ENCODE peak calls at places on chromosomes 1 and 21, in six cellular contexts. X is pancreas, L is transverse colon, E is colonic mucosa, D is body of pancreas, Y is left ventricle myocardium inferior. Q is an unnamed sample. For H3K4me1, the result is how much of the 10 kb centered on the place peaks cover.

GRCh38 chr21:10272216-10272615 is 249.2 kb upstream of the TPTE start:
- DNase-seq in D (no peak), L (no peak), E (no peak), Y (no peak), X (no peak), Q (peak)

GRCh38 chr1:25661043-25661807 is 44.6 kb downstream of the MAN1C1 start:
- DNase-seq in X (no peak), L (no peak), E (peak), Y (no peak), D (no peak), Q (no peak)

GRCh38 chr1:59766463-59766862 is 48.3 kb upstream of the HOOK1 start:
- DNase-seq in E (no peak), D (no peak), X (no peak), Y (no peak), L (no peak), Q (no peak)

GRCh38 chr1:32321712-32322291 is 14.2 kb downstream of the MARCKSL1 start:
- DNase-seq in E (peak), Y (no peak), L (peak), D (peak), X (peak), Q (peak)

GRCh38 chr1:216771922-216772321 is 48.7 kb upstream of the ESRRG start:
- DNase-seq in L (no peak), Y (no peak), X (no peak), E (no peak), D (no peak), Q (no peak)

GRCh38 chr1:153922076-153922837 is 515 bp downstream of the GATAD2B start:
- DNase-seq in L (no peak), D (no peak), X (peak), E (peak), Y (peak), Q (peak)

GRCh38 chr1:200207711-200208126 is 180.2 kb downstream of the NR5A2 start:
- DNase-seq in D (no peak), X (no peak), Y (no peak), E (no peak), L (no peak), Q (peak)

GRCh38 chr1:32848354-32849063 is 22.2 kb downstream of the FNDC5 start:
- DNase-seq in E (no peak), X (no peak), L (no peak), D (no peak), Y (no peak), Q (no peak)

GRCh38 chr1:222592171-222592570 is 2.4 kb upstream of the TAF1A start:
- DNase-seq in D (no peak), E (no peak), L (no peak), Y (no peak), X (no peak), Q (no peak)

GRCh38 chr1:27027575-27028250 is 15.1 kb upstream of the TENT5B start:
- DNase-seq in L (no peak), X (no peak), E (no peak), D (no peak), Y (no peak), Q (no peak)

GRCh38 chr1:97904528-97904927 is 16.3 kb downstream of the DPYD start:
- DNase-seq in X (no peak), Y (no peak), D (no peak), E (no peak), L (no peak), Q (no peak)

GRCh38 chr1:27931184-27931583 is 3.6 kb upstream of the SMPDL3B start:
- DNase-seq in Y (no peak), L (no peak), X (no peak), E (no peak), D (no peak), Q (peak)

GRCh38 chr1:111507411-111508201 is 4.2 kb upstream of the ADORA3 start:
- DNase-seq in X (no peak), Y (peak), D (peak), L (peak), E (peak), Q (peak)

GRCh38 chr1:207858806-207859205 is 52.1 kb downstream of the CD34 start:
- DNase-seq in X (no peak), D (no peak), Y (no peak), L (no peak), E (no peak), Q (no peak)

GRCh38 chr1:158146165-158146564 is 34.5 kb upstream of the CD1D start:
- DNase-seq in D (no peak), Y (no peak), E (no peak), L (no peak), X (no peak), Q (no peak)

GRCh38 chr1:10451286-10451685 is 1.5 kb downstream of the CORT start:
- DNase-seq in D (no peak), L (no peak), X (no peak), E (no peak), Y (no peak), Q (no peak)

GRCh38 chr1:200535605-200536004 is 84.9 kb downstream of the KIF14 start:
- DNase-seq in Y (no peak), E (peak), X (peak), L (peak), D (peak), Q (no peak)

DNA sequence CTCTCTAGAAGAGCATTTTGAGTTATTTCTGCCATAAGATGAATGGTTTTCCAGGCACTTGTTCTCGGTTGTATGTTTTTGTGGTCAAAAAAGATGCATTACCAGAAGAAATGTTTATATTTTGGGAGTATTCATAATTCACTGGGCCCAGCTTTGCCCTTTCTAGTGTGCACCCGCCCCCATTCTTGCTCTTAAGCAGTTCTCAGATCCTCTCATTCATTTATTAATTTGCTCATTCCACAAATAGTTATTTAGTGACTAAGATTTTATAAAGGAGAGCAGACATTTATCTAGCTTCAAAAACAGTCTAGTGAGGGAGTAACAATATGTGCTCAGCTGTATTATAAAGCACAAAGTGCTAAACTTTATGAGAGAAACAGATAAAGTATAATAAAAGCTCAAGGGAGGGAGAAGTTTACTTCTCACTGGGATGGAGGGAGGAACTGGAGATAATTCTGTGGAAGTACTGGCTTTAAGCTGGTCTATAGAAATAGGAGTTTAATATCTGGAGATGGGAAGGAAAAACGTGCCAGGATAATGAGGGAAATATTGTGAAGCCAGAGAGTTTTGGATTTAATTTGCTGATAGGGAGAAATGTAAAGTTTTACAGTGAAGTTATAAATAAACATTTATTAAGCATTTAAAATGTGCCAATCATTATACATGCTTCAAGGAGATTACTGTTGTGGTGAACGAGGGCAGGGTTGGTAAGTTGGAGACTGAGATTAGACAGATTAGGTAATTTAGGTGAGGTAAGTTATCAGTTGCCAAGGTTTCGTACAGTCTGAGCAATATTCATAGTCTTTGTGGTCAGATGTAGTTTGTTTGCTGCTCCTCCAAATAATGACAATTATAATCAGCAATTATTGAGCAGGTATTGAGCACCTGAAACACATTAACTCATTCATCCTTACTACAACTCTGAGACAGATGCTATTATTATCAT is 9.1 kb upstream of the MACF1 start:
- DNase-seq in L (no peak), X (no peak), Y (no peak), E (no peak), D (no peak), Q (peak)
- H3K4me1 ChIP-seq in L (under half), X (under half), Y (half or more), E (under half), D (half or more), Q (half or more)

DNA sequence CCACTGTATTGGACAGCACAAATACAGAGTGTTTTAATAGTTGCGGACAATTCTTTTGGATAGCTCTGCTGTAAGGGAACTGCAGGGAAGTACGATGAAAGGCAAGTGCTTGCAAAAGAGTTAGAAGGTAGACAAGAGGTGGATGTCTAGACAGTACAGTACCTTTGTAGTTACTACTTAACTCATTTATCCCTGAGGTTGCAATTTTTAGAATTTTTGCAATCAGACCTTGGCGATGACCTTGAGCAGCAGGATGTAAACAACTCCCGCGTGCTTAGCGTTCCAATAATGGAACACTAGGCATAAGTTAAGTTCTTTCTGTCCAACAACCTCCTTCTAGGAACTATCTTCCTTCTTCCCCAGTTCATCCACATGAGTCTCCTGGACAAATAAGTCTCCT is 1.9 kb upstream of the SYT14 start:
- DNase-seq in D (no peak), E (no peak), X (no peak), Y (no peak), L (no peak), Q (no peak)
- H3K27ac ChIP-seq in D (no peak), E (no peak), X (no peak), Y (no peak), L (no peak), Q (no peak)

GRCh38 chr1:18108313-18109057 is 887 bp downstream of the IGSF21 start:
- DNase-seq in L (no peak), E (no peak), Y (no peak), D (no peak), X (no peak), Q (no peak)

GRCh38 chr1:18107671-18108312 is at the start of gene IGSF21:
- DNase-seq in X (no peak), D (no peak), E (no peak), L (no peak), Y (no peak), Q (no peak)

GRCh38 chr1:18109756-18110597 is 2.4 kb downstream of the IGSF21 start:
- DNase-seq in D (peak), X (no peak), Y (peak), L (peak), E (peak), Q (no peak)

GRCh38 chr1:18110598-18110939 is 3.0 kb downstream of the IGSF21 start:
- DNase-seq in D (no peak), X (no peak), Y (no peak), E (no peak), L (no peak), Q (no peak)

DNA sequence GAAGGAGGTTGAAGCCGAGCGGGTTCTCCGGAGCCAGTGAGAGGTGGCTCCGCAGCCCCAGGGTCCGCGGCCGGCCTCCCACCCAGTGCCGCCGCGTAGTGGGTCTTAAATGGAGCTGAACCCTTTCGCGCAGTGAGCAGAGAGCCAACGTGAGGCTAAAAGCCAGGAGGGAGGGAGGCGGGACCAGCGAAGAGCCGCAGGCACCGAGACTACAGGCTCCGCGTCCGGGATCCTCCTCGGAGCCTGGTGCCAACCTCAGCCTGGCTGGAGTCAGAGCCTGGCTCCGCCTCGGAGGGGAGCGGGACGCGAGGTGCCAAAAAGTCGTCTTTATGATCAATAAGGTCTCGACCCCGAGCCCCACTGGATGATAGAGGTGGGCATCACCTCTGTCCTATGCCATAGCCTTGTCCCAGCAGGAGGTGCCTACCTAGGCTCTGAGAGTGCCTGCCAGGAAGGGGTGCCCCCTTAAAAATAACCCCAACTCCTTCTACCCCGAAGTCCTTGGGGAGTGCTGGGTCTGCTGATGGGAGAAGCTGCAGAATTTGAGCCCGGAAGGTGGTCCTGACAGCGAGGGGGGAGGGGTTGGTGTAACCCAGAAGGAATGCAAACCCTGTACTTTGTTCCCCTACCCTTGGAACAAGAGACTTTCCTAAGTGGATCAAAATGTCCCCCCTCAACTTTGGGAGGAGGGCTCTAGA is 1.6 kb downstream of the IGSF21 start:
- DNase-seq in L (no peak), D (no peak), E (peak), Y (no peak), X (no peak), Q (no peak)
- H3K4me3 ChIP-seq in L (no peak), D (no peak), E (no peak), Y (peak), X (no peak), Q (no peak)

DNA sequence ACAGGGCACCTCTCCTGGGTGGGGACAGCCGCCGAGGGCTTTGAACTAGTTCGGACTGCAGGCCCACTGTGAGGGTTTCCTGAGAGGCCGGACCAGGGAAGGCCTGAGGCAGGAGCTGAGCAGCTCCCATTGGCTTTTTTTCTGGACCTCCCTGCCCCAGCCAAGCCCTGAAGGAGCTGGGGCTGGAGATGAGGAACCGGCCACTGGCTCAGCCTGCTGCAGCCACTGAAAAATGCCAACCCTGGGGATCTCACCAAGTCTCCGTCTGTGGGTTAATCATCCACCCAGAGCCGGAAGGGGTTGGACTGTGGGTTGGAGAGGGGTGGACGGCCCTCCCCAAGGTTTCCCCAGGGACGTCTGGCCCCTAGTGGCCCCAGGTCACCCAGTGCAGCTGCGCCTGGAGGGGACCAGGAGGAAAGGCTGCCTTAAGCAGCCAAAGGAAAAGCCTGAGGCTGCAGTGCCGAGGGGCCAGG is 2.5 kb downstream of the VWA1 start:
- DNase-seq in Y (no peak), D (peak), E (peak), L (peak), X (peak), Q (no peak)
- H3K4me1 ChIP-seq in Y (half or more), D (half or more), E (under half), L (under half), X (under half), Q (under half)

GRCh38 chr1:8947127-8947691 is 1.5 kb downstream of the CA6 start:
- DNase-seq in X (no peak), E (no peak), D (no peak), Y (no peak), L (no peak), Q (peak)
- H3K27ac ChIP-seq in X (no peak), E (no peak), D (no peak), Y (no peak), L (no peak), Q (peak)